ENCODE peak calls at places on chromosomes 2 and 18, in ten cellular contexts. M is PC-3, B is AG10803, I is psoas muscle, H is A673, F is left ventricle myocardium inferior, V is heart right ventricle, P is right lobe of liver, Z is coronary artery, W is left lung. S is an unnamed sample.
A peak's percentile ranks its signal among the peaks of the same experiment; 100 is the strongest.

GRCh38 chr2:1132328-1132964 is 181.8 kb downstream of the SNTG2 start:
- DNase-seq in M (no peak), B (no peak), I (no peak), H (no peak), F (no peak), V (no peak), P (no peak), Z (no peak), W (no peak), S (no peak)

GRCh38 chr18:27967938-27968803 is 208.8 kb downstream of the CDH2 start:
- DNase-seq in M (peak; percentile 27), B (peak; percentile 35), I (no peak), H (no peak), F (no peak), V (no peak), P (no peak), Z (no peak), W (no peak), S (no peak)

GRCh38 chr2:204896146-204896545 is 350.9 kb downstream of the PARD3B start:
- DNase-seq in M (no peak), B (no peak), I (no peak), H (no peak), F (no peak), V (no peak), P (no peak), Z (no peak), W (no peak), S (no peak)

GRCh38 chr2:238971318-238972145 is 123.6 kb downstream of the TWIST2 start:
- DNase-seq in M (no peak), B (no peak), I (no peak), H (no peak), F (no peak), V (no peak), P (no peak), Z (no peak), W (no peak), S (no peak)

GRCh38 chr2:28424799-28425492 is 32.3 kb downstream of the FOSL2 start:
- DNase-seq in M (no peak), B (no peak), I (no peak), H (no peak), F (no peak), V (no peak), P (no peak), Z (no peak), W (no peak), S (no peak)

GRCh38 chr2:200150411-200151086 is 155.9 kb upstream of the SPATS2L start:
- DNase-seq in M (no peak), B (no peak), I (no peak), H (no peak), F (no peak), V (no peak), P (no peak), Z (no peak), W (no peak), S (no peak)

GRCh38 chr18:57776354-57776753 is 26.8 kb downstream of the ATP8B1 start:
- DNase-seq in M (peak; percentile 26), B (no peak), I (no peak), H (no peak), F (no peak), V (no peak), P (no peak), Z (no peak), W (no peak), S (no peak)

GRCh38 chr2:9373047-9373446 is 50.3 kb downstream of the ITGB1BP1 start:
- DNase-seq in M (no peak), B (no peak), I (no peak), H (no peak), F (no peak), V (no peak), P (no peak), Z (no peak), W (peak; percentile 70), S (no peak)

GRCh38 chr2:186431306-186431705 is 54.8 kb upstream of the ZC3H15 start:
- DNase-seq in M (no peak), B (no peak), I (no peak), H (no peak), F (no peak), V (no peak), P (no peak), Z (no peak), W (no peak), S (no peak)

GRCh38 chr2:19035238-19035637 is 323.2 kb downstream of the OSR1 start:
- DNase-seq in M (no peak), B (peak; percentile 85), I (peak; percentile 32), H (no peak), F (peak; percentile 20), V (peak; percentile 45), P (no peak), Z (no peak), W (peak; percentile 17), S (peak; percentile 50)

DNA sequence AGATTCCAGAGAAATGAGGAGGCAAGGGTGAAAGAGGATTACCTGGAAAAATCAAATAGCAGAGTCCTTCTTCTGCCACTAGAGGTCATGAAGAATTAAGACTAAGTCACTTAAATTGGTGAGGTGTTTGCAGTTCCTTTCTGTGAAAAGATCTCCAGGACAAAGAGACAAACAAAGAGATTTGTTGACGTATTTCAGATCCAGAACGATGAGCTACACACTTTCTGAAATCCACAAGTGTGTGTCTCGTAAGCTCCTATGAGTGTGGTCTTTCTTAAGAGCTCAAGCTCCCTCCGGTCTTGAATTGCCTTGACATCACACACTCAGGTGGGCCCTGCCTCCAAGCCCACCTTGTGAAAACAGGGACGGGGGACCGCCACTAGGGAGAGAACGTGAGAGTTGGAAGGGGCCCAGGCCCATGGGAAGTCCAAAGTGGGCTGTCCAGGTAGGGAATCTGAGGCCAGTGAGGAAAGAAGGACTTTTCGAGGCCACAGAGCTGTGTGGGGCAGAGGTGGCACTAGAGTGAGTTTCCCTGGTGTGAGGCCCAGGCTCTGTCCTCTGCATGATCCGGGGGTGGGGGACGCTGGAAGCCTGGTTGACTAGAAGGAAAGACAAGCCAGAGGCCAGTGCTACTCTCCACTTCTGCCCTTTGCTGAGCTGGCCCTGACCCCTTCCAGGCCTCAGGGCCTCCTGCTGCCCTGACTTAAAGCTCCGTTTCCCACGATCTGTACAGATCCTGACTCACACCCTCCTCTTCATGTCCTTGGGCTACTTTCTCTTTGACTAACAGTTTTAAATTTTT is 168.1 kb upstream of the NCK2 start:
- DNase-seq in M (peak; percentile 80), B (peak; percentile 64), I (no peak), H (peak; percentile 18), F (no peak), V (no peak), P (no peak), Z (no peak), W (no peak), S (no peak)
- TF ChIP-seq CTCF in M (peak; percentile 80), B (peak; percentile 68), I (peak; percentile 64), H (peak; percentile 47), F (peak; percentile 76), V (peak; percentile 70), P (peak; percentile 65), Z (peak; percentile 38), W (peak; percentile 19), S (no peak)

DNA sequence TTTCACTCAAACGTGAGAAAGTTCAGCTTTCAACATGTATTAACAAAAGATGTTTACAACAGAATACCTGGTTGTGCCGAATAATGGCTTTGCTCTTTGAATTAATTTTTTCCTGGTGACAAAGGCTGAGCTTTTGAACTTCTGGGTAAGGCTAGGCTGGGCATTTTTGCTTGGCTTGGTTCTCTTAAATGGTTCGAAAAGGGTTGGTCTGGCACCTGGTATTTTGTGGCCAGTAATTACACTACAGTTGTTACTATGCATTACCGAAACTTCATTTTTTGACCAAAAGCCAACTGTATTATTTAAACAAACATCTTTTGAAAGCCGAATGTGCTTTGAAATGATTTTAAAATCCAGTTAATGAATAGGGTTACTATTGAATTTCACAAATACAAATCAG is 19.3 kb upstream of the NFE2L2 start:
- DNase-seq in M (no peak), B (no peak), I (no peak), H (no peak), F (no peak), V (no peak), P (no peak), Z (no peak), W (no peak), S (no peak)
- H3K4me3 ChIP-seq in M (no peak overlapping the region), B (no peak overlapping the region), I (no peak overlapping the region), H (peak overlapping the region; percentile 2), F (no peak overlapping the region), V (no peak overlapping the region), P (no peak overlapping the region), Z (no peak overlapping the region), W (no peak overlapping the region), S (no peak overlapping the region)

DNA sequence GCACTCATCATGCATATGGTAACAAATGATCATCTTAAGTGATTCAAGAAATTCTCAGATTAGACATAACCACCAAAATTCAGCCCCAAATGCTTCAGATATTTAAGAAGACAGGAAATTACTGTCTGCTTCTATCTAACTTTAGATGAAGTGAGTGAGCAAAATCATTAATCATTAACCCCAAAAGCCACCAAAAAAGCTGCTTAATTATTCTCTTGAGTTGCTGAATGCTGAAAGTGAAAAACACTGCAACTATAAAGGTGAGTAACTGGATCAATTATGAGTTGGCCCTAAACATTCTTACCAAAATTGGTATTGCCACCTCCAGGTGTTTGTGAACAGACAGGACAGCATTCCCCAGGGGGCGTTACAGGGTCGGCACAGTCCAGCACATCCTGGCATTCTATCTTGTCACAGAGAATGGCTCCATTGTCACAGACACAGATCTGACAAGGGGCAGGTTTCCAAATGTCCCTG is 69.6 kb downstream of the COL5A2 start:
- DNase-seq in M (no peak), B (peak; percentile 51), I (no peak), H (no peak), F (no peak), V (no peak), P (no peak), Z (no peak), W (no peak), S (no peak)
- TF ChIP-seq CTCF in M (no peak), B (no peak), I (no peak), H (no peak), F (no peak), V (no peak), P (no peak), Z (no peak), W (no peak), S (no peak)

DNA sequence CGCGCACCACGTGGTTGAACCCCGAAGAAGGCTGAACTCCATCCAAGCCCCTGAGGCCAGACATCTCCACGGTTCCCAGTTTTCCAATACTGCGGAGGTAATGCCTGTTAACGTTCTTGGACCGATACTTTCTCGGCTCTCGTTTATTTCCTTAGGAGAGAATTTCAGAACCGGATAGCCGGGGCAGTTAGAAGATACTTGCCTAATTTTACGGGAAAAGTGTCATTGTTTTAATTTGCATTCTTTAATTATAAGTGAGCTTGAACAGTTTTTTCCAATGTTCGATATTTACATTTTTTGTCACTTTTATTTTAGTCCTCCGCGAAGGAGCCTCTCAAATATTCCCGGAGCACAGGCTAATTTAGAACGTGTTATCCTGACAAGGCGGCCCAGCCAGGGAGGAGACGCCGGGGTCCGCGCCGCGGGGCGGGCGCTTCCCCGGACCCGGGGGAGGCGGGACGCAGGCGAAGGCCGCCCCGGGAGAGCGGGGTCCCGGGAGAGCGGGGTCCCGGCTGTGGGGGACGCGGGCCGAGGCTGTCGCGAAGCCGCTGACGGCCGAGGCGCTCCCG is 10.1 kb upstream of the KCNG2 start:
- DNase-seq in M (no peak), B (no peak), I (no peak), H (no peak), F (no peak), V (no peak), P (no peak), Z (no peak), W (no peak), S (no peak)
- H3K4me3 ChIP-seq in M (no peak overlapping the region), B (no peak overlapping the region), I (peak overlapping the region; percentile 29), H (no peak overlapping the region), F (peak overlapping the region; percentile 56), V (peak overlapping the region; percentile 33), P (no peak overlapping the region), Z (peak overlapping the region; percentile 48), W (peak overlapping the region; percentile 21), S (no peak overlapping the region)

S was measured in body of pancreas.